ENCODE peak calls at places on chromosomes 12 and 14, in six cellular contexts. G is progenitor cell of endocrine pancreas, S is iPS DF 6.9, P is iris pigment epithelial cell, L is nephron progenitor cell, T is brain microvascular endothelial cell. N is an unnamed sample.

GRCh38 chr12:97482153-97482693 is 19.6 kb downstream of the RMST start:
- DNase-seq in T (no peak), L (no peak), G (no peak), P (no peak), S (no peak), N (no peak)

GRCh38 chr12:60335765-60336164 is 739.9 kb downstream of the SLC16A7 start:
- DNase-seq in T (peak), S (no peak), L (no peak), P (peak), G (no peak), N (peak)

GRCh38 chr12:74424778-74425177 is 112.9 kb upstream of the ATXN7L3B start:
- DNase-seq in G (no peak), L (no peak), P (no peak), T (no peak), S (no peak), N (no peak)

GRCh38 chr12:117671734-117672133 is 297.1 kb downstream of the KSR2 start:
- DNase-seq in T (no peak), P (peak), G (peak), S (peak), L (peak), N (no peak)

GRCh38 chr12:2266666-2267623 is 214.2 kb downstream of the CACNA1C start:
- DNase-seq in S (no peak), P (no peak), T (no peak), L (no peak), G (no peak), N (no peak)

GRCh38 chr12:74985986-74986319 is 223.7 kb downstream of the KCNC2 start:
- DNase-seq in P (no peak), L (no peak), S (no peak), T (no peak), G (no peak), N (no peak)

GRCh38 chr14:68084256-68084655 is 264.7 kb downstream of the RAD51B start:
- DNase-seq in P (peak), G (no peak), L (no peak), T (peak), S (no peak), N (no peak)

GRCh38 chr14:105151838-105152793 is 16.5 kb downstream of the JAG2 start:
- DNase-seq in L (peak), S (no peak), T (no peak), P (no peak), G (no peak), N (no peak)

GRCh38 chr12:92114834-92115233 is 30.8 kb downstream of the BTG1 start:
- DNase-seq in S (no peak), P (no peak), T (no peak), G (no peak), L (no peak), N (no peak)

GRCh38 chr12:26970136-26970535 is 31.9 kb downstream of the FGFR1OP2 start:
- DNase-seq in S (no peak), G (no peak), T (no peak), L (no peak), P (no peak), N (no peak)

GRCh38 chr14:67722293-67722692 is 20.6 kb downstream of the RDH12 start:
- DNase-seq in G (no peak), S (no peak), L (peak), P (peak), T (no peak), N (no peak)

GRCh38 chr14:99756796-99757195 is 36.4 kb upstream of the EML1 start:
- DNase-seq in S (no peak), T (no peak), G (no peak), P (no peak), L (no peak), N (no peak)

GRCh38 chr12:108854055-108854452 is 3.3 kb downstream of the SSH1 start:
- DNase-seq in S (no peak), T (peak), L (no peak), P (peak), G (no peak), N (peak)

GRCh38 chr12:52627395-52628110 is 9.2 kb upstream of the KRT73 start:
- DNase-seq in P (no peak), S (no peak), T (no peak), G (no peak), L (no peak), N (no peak)